ENCODE peak calls at places on chromosomes 6 and 20, in seven cellular contexts. C is Peyer's patch, W is endothelial cell of umbilical vein, R is upper lobe of left lung, Y is DND-41, P is gastrocnemius medialis, F is uterus. K is an unnamed sample. For H3K36me3, the result is how much of the 10 kb centered on the place peaks cover.

GRCh38 chr6:47042238-47042843 is at the start of gene ADGRF1:
- DNase-seq in F (no peak), R (peak), Y (no peak), W (no peak), C (no peak), P (no peak), K (peak)

GRCh38 chr6:75381878-75382633 is 97.5 kb upstream of the TMEM30A start:
- DNase-seq in R (no peak), C (no peak), W (peak), F (no peak), Y (no peak), P (no peak), K (no peak)

GRCh38 chr6:133286765-133287164 is 45.6 kb downstream of the EYA4 start:
- DNase-seq in W (peak), F (no peak), P (no peak), C (no peak), R (no peak), Y (no peak), K (no peak)

GRCh38 chr20:45097485-45098095 is 3.3 kb downstream of the KCNS1 start:
- DNase-seq in F (no peak), P (no peak), W (peak), R (peak), Y (no peak), C (no peak), K (peak)

GRCh38 chr20:60804918-60805631 is 447.0 kb upstream of the CDH4 start:
- DNase-seq in W (no peak), C (no peak), F (no peak), Y (no peak), R (no peak), P (no peak), K (no peak)

GRCh38 chr20:31747640-31748039 is 8.6 kb downstream of the TPX2 start:
- DNase-seq in Y (no peak), P (peak), C (no peak), R (no peak), F (no peak), W (no peak), K (no peak)

GRCh38 chr20:46905364-46906125 is 10.9 kb downstream of the EYA2 start:
- DNase-seq in P (no peak), C (no peak), Y (no peak), R (no peak), F (no peak), W (no peak), K (no peak)

GRCh38 chr20:58634818-58635665 is 16.0 kb upstream of the STX16 start:
- DNase-seq in R (no peak), Y (no peak), P (no peak), F (peak), C (no peak), W (no peak), K (no peak)

GRCh38 chr6:32195902-32196681 is 3.6 kb upstream of the GPSM3 start:
- DNase-seq in P (peak), F (peak), Y (peak), C (peak), W (peak), R (peak), K (peak)

GRCh38 chr20:24100370-24101011 is 111.9 kb upstream of the GGTLC1 start:
- DNase-seq in W (peak), Y (peak), F (peak), P (no peak), C (peak), R (peak), K (no peak)

GRCh38 chr6:168643401-168643800 is 202.4 kb downstream of the SMOC2 start:
- DNase-seq in C (no peak), W (no peak), R (no peak), Y (no peak), P (no peak), F (no peak), K (no peak)

GRCh38 chr20:36574278-36575065 is 1.1 kb downstream of the TGIF2 start:
- DNase-seq in F (peak), Y (peak), R (peak), C (peak), W (peak), P (no peak), K (peak)

GRCh38 chr6:74015427-74015826 is 319.4 kb downstream of the CD109 start:
- DNase-seq in R (no peak), Y (no peak), W (no peak), F (no peak), C (no peak), P (no peak), K (no peak)

GRCh38 chr20:940926-941325 is 24.8 kb upstream of the ANGPT4 start:
- DNase-seq in P (no peak), F (no peak), R (no peak), W (no peak), Y (no peak), C (no peak), K (no peak)

GRCh38 chr20:47461120-47461685 is 40.5 kb upstream of the NCOA3 start:
- DNase-seq in C (no peak), W (peak), F (no peak), P (no peak), R (no peak), Y (no peak), K (no peak)

GRCh38 chr6:113690255-113690956 is 166.7 kb upstream of the MARCKS start:
- DNase-seq in P (no peak), C (no peak), R (no peak), Y (no peak), W (peak), F (no peak), K (no peak)

GRCh38 chr6:86916393-86916792 is 20.9 kb upstream of the HTR1E start:
- DNase-seq in P (no peak), F (no peak), Y (no peak), R (no peak), W (no peak), C (no peak), K (no peak)

GRCh38 chr20:47346172-47346571 is 10.3 kb downstream of the ZMYND8 start:
- DNase-seq in P (no peak), R (no peak), Y (peak), F (no peak), W (no peak), C (no peak), K (no peak)

GRCh38 chr6:28982476-28983266 is 22.4 kb downstream of the ZNF311 start:
- DNase-seq in C (no peak), Y (peak), W (no peak), P (no peak), R (no peak), F (peak), K (no peak)

GRCh38 chr6:4441981-4442434 is 306.6 kb upstream of the ECI2 start:
- DNase-seq in F (no peak), C (no peak), R (no peak), Y (no peak), P (no peak), W (peak), K (no peak)

GRCh38 chr6:147738516-147739187 is 230.2 kb downstream of the SAMD5 start:
- DNase-seq in R (no peak), Y (peak), P (no peak), F (peak), W (peak), C (no peak), K (no peak)

GRCh38 chr6:3844097-3844463 is 5.1 kb upstream of the FAM50B start:
- DNase-seq in C (no peak), W (no peak), P (no peak), F (no peak), R (no peak), Y (no peak), K (no peak)

GRCh38 chr6:2891768-2892170 is 11.3 kb downstream of the SERPINB9 start:
- DNase-seq in W (no peak), F (no peak), C (peak), P (no peak), R (no peak), Y (peak), K (peak)

GRCh38 chr20:10129749-10130148 is 88.9 kb upstream of the SNAP25 start:
- DNase-seq in R (no peak), W (no peak), Y (no peak), P (no peak), F (no peak), C (no peak), K (no peak)

GRCh38 chr6:112007805-112008204 is 46.1 kb upstream of the CCN6 start:
- DNase-seq in R (peak), C (no peak), W (peak), P (no peak), Y (no peak), F (no peak), K (no peak)

GRCh38 chr6:46876126-46876525 is 45.6 kb downstream of the ADGRF5 start:
- DNase-seq in R (no peak), Y (no peak), F (no peak), W (peak), C (no peak), P (no peak), K (peak)

GRCh38 chr20:18057106-18057993 is at the start of gene OVOL2:
- DNase-seq in Y (no peak), F (no peak), W (no peak), R (peak), C (no peak), P (no peak), K (peak)

GRCh38 chr6:131950767-131951575 is at the start of gene CCN2:
- DNase-seq in R (peak), F (peak), Y (no peak), W (peak), P (peak), C (peak), K (peak)

GRCh38 chr6:158003910-158004695 is 22.4 kb downstream of the SYNJ2 start:
- DNase-seq in Y (no peak), C (no peak), P (no peak), F (no peak), W (no peak), R (no peak), K (no peak)

GRCh38 chr6:154715449-154715848 is 17.8 kb upstream of the SCAF8 start:
- DNase-seq in Y (no peak), R (no peak), P (no peak), F (no peak), W (no peak), C (no peak), K (no peak)

GRCh38 chr6:21870071-21870729 is 276.6 kb downstream of the SOX4 start:
- DNase-seq in F (no peak), Y (peak), P (no peak), C (no peak), R (no peak), W (no peak), K (no peak)

GRCh38 chr6:21871831-21872230 is 278.3 kb downstream of the SOX4 start:
- DNase-seq in Y (no peak), W (no peak), P (no peak), C (no peak), R (no peak), F (no peak), K (no peak)

GRCh38 chr6:21869085-21869771 is 275.7 kb downstream of the SOX4 start:
- DNase-seq in Y (no peak), R (no peak), F (no peak), W (no peak), P (no peak), C (no peak), K (no peak)

GRCh38 chr6:21874372-21874771 is 280.8 kb downstream of the SOX4 start:
- DNase-seq in P (no peak), W (no peak), F (no peak), C (no peak), R (no peak), Y (no peak), K (no peak)

GRCh38 chr6:21873562-21873961 is 280.0 kb downstream of the SOX4 start:
- DNase-seq in C (no peak), W (no peak), R (no peak), Y (no peak), P (peak), F (peak), K (no peak)
- H3K36me3 ChIP-seq in C (under half), W (under half), R (under half), Y (under half), P (under half), F (under half), K (under half)

GRCh38 chr6:19337103-19337502 is 500.1 kb upstream of the ID4 start:
- DNase-seq in Y (no peak), R (no peak), P (no peak), F (no peak), W (no peak), C (no peak), K (no peak)

GRCh38 chr6:19342616-19343015 is 494.6 kb upstream of the ID4 start:
- DNase-seq in Y (no peak), P (no peak), C (no peak), F (no peak), R (no peak), W (no peak), K (no peak)
- TF ChIP-seq CTCF in Y (no peak), P (no peak), C (no peak), F (no peak), R (no peak), W (no peak), K (no peak)

GRCh38 chr6:1817033-1817761 is 207.5 kb downstream of the FOXC1 start:
- DNase-seq in P (no peak), R (no peak), Y (no peak), F (no peak), W (peak), C (no peak), K (no peak)

GRCh38 chr6:1819007-1819406 is 209.3 kb downstream of the FOXC1 start:
- DNase-seq in R (no peak), Y (no peak), C (no peak), F (no peak), P (no peak), W (no peak), K (no peak)

GRCh38 chr6:1821188-1822183 is 211.8 kb downstream of the FOXC1 start:
- DNase-seq in P (no peak), W (peak), F (no peak), Y (no peak), C (no peak), R (no peak), K (no peak)

GRCh38 chr6:1820165-1820564 is 210.4 kb downstream of the FOXC1 start:
- DNase-seq in C (no peak), P (no peak), R (no peak), F (no peak), Y (no peak), W (no peak), K (no peak)

DNA sequence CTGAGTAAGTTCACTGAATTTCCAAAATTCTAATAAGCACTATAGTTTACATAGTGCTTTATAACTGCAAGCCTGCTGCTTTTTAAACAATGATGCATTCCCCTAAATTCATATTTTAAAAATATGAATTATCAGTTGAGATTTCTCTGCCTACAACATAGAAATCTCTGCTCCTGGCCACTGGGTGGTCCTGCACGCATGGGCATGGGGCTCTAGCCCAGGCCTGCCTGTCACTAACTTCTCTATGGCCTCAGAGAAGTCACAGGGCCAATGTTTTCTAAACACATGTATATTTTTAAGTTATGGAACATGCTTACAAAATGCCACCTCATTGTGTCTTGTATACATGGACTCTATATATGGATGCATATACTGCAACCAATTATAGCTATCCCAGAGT is 211.0 kb downstream of the FOXC1 start:
- DNase-seq in F (no peak), C (no peak), Y (no peak), P (no peak), R (no peak), W (no peak), K (no peak)
- H3K4me3 ChIP-seq in F (no peak), C (no peak), Y (no peak), P (no peak), R (no peak), W (no peak), K (no peak)

GRCh38 chr6:7188492-7188891 is 80.7 kb downstream of the RREB1 start:
- DNase-seq in F (no peak), R (no peak), Y (no peak), P (no peak), W (no peak), C (no peak), K (no peak)

GRCh38 chr6:7184502-7184901 is 76.7 kb downstream of the RREB1 start:
- DNase-seq in W (no peak), R (no peak), Y (no peak), F (no peak), P (no peak), C (no peak), K (no peak)

GRCh38 chr6:7178280-7178679 is 70.5 kb downstream of the RREB1 start:
- DNase-seq in Y (no peak), F (no peak), R (no peak), C (no peak), P (no peak), W (no peak), K (no peak)

GRCh38 chr6:7185561-7185960 is 77.8 kb downstream of the RREB1 start:
- DNase-seq in R (no peak), C (no peak), P (no peak), W (no peak), F (no peak), Y (no peak), K (no peak)

DNA sequence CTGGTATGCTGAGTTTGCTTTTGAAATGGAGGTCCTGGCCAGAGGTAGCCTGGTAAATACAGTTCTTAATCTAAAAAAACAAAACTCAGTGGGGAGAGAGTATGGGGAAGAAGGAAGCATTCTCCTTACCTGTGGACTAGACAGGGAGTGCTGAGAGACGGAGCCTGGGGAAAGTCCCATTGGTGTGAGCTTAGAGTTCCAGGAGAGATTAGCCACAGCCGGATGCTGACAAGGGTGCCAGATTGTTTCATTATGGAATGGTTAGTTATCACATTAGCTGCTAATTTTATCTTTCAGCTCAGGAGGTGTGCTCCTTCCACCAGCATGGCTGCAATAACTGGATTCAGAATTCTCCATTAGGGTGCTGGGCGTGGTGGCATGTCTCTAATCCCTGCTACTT is 75.9 kb downstream of the RREB1 start:
- DNase-seq in R (no peak), W (no peak), P (no peak), Y (no peak), C (no peak), F (no peak), K (no peak)
- H3K36me3 ChIP-seq in R (under half), W (under half), P (under half), Y (half or more), C (half or more), F (under half), K (under half)

GRCh38 chr6:41941280-41942044 is at the start of gene CCND3:
- DNase-seq in C (peak), F (peak), Y (peak), R (peak), W (peak), P (peak), K (peak)
- TF ChIP-seq CTCF in C (no peak), F (peak), Y (no peak), R (peak), W (no peak), P (peak), K (no peak)

GRCh38 chr20:1955289-1955688 is 38.6 kb downstream of the PDYN start:
- DNase-seq in F (no peak), C (no peak), P (no peak), R (no peak), W (no peak), Y (no peak), K (no peak)
- H3K4me3 ChIP-seq in F (no peak), C (no peak), P (no peak), R (no peak), W (no peak), Y (no peak), K (no peak)

K was measured in mucosa of descending colon.